ENCODE peak calls at places on chromosome 2, in four cellular contexts. D, O, U and W are unnamed samples.

GRCh38 chr2:239554761-239555565 is 154.1 kb upstream of the HDAC4 start:
- DNase-seq in O (no peak), U (no peak), D (no peak), W (no peak)

GRCh38 chr2:28528206-28528605 is 32.3 kb downstream of the PLB1 start:
- DNase-seq in O (no peak), U (no peak), D (no peak), W (no peak)

GRCh38 chr2:206799083-206799482 is 33.7 kb downstream of the FASTKD2 start:
- DNase-seq in D (no peak), U (no peak), O (no peak), W (no peak)

GRCh38 chr2:64524604-64525322 is 635 bp downstream of the AFTPH start:
- DNase-seq in D (peak; percentile 30), U (no peak), O (no peak), W (no peak)

GRCh38 chr2:219634171-219634940 is 6.9 kb downstream of the SLC4A3 start:
- DNase-seq in U (no peak), D (no peak), O (no peak), W (no peak)

GRCh38 chr2:225041871-225042799 is at the start of gene DOCK10:
- DNase-seq in O (no peak), U (no peak), D (no peak), W (no peak)

GRCh38 chr2:172086349-172087190 is 1.3 kb downstream of the DLX1 start:
- DNase-seq in O (no peak), U (no peak), D (peak; percentile 55), W (no peak)

GRCh38 chr2:75570948-75571729 is 10.4 kb upstream of the EVA1A start:
- DNase-seq in U (no peak), D (peak; percentile 96), O (no peak), W (no peak)

GRCh38 chr2:105797298-105797819 is 52.6 kb downstream of the NCK2 start:
- DNase-seq in O (no peak), U (no peak), D (peak; percentile 35), W (no peak)

GRCh38 chr2:242027676-242028450 is 158.3 kb downstream of the RTP5 start:
- DNase-seq in D (no peak), U (no peak), O (no peak), W (no peak)

GRCh38 chr2:226429476-226429875 is 370.1 kb downstream of the IRS1 start:
- DNase-seq in U (no peak), D (no peak), O (no peak), W (no peak)

GRCh38 chr2:226434702-226435101 is 364.9 kb downstream of the IRS1 start:
- DNase-seq in D (no peak), O (no peak), U (no peak), W (no peak)

GRCh38 chr2:226427538-226428307 is 371.9 kb downstream of the IRS1 start:
- DNase-seq in O (no peak), U (no peak), D (peak; percentile 20), W (peak; percentile 62)

GRCh38 chr2:226435146-226435545 is 364.5 kb downstream of the IRS1 start:
- DNase-seq in D (no peak), U (no peak), O (no peak), W (no peak)

GRCh38 chr2:226431301-226431955 is 368.2 kb downstream of the IRS1 start:
- DNase-seq in O (no peak), U (no peak), D (peak; percentile 49), W (no peak)
- TF ChIP-seq FOSL1 in O (no peak), U (no peak), D (no peak), W (no peak)

DNA sequence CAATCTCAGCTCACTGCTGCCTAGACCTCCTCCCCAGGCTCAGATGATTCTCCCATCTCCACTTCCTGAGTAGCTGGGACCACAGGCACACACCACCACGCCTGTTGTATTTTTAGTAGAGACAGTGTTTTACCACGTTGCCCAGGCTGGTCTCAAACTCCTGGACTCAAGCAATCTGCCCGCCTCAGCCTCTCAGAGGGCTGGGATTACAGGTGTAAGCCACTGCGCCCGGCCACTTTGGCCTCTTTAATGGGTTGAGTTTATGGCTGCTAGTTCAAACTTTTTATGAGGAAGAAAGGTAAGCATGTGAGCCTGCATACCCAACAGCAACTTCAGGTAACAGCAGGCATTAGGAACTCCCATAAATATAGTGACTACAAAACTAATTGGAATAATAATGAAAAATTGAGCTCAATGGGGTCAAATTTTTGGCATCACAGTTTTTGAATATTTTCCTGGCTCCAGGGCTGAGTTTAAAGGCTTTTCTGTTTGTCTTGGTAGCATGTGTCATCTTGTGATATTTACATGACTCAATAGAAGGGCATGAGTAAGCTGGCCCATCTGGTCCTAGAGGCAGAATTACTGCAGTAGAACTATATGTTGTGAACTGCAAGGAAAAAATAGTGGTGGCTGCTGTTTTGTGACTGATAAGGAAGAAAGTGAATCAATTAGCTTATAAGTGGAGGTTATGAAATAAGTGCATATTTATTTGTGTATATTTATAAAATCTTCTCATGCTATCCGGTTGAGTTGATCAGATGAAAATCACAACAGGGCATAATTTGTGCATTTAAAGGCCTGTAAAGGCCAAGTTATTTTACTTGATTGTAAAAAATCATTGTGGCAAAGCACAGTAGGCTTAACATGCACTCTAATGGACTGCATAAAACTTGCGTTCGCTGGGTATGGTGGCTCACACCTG is 24.8 kb downstream of the GALM start:
- DNase-seq in O (peak; percentile 78), D (peak; percentile 85), U (no peak), W (peak; percentile 65)
- TF ChIP-seq FOSL1 in O (peak; percentile 98), D (peak; percentile 74), U (no peak), W (peak; percentile 94)

GRCh38 chr2:160288324-160288723 is 88.3 kb upstream of the ITGB6 start:
- DNase-seq in U (no peak), O (no peak), D (no peak), W (no peak)
- TF ChIP-seq FOSL1 in U (no peak), O (no peak), D (no peak), W (no peak)

DNA sequence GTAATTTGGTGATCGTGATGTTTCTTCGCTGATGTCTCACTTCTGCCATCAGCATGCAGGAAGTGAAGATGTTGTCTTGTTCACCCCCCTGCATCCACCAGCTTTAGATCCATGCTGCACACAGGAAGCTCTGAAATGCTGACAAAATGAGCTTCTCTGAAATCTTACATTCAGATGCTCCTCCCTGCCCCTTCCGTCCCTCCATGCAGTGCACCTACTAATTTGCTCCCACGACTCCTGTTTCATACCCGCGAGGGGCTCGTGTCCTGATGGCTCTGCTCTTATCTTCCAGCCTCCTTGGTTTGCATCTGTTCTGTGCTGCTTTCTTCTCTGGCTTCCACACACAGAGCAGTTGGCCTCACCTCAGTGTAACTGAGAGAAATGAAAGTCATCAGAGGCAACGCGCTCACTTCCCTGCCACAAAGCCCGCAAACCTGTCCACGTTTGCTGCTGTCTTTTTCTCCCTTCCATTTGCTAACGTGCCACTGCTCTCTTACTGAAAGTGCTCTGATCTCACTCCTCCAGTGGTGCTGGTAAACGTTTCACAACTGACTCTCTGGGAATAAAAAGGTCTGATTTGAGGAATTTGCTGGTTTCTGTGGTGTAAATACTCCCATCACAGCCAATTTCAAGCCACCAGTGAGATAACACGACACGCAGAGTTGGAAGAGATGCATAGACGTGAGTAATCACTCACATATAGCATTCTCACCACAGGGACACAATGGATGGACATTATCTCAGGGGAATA is 41.0 kb upstream of the MGAT4A start:
- DNase-seq in O (no peak), D (no peak), U (no peak), W (no peak)
- TF ChIP-seq FOSL1 in O (no peak), D (no peak), U (no peak), W (no peak)